ENCODE peak calls at places on chromosomes 12 and 14, in seven cellular contexts. I is spleen, T is HL-60, Z is omental fat pad, D is WTC11, L is BJ, M is A549. F is an unnamed sample.

GRCh38 chr12:116406529-116406928 is 129.0 kb upstream of the MED13L start:
- DNase-seq in I (peak), D (peak), Z (peak), M (peak), T (peak), L (peak), F (peak)

GRCh38 chr14:58808828-58809227 is 171.1 kb downstream of the DACT1 start:
- DNase-seq in Z (no peak), T (no peak), L (no peak), M (no peak), I (no peak), D (no peak), F (peak)

GRCh38 chr12:86264451-86265328 is 8.5 kb upstream of the MGAT4C start:
- DNase-seq in Z (no peak), M (no peak), D (peak), T (no peak), I (peak), L (no peak), F (no peak)

GRCh38 chr14:67806228-67806627 is 10.2 kb downstream of the ZFYVE26 start:
- DNase-seq in M (no peak), Z (no peak), D (no peak), I (no peak), T (no peak), L (peak), F (no peak)

GRCh38 chr14:85444685-85445084 is 85.3 kb upstream of the FLRT2 start:
- DNase-seq in M (no peak), L (no peak), D (no peak), I (no peak), T (peak), Z (no peak), F (no peak)

GRCh38 chr12:105253882-105254513 is 18.0 kb upstream of the APPL2 start:
- DNase-seq in I (no peak), M (peak), D (no peak), T (no peak), L (peak), Z (no peak), F (no peak)

GRCh38 chr14:71734076-71734475 is 198.2 kb upstream of the RGS6 start:
- DNase-seq in L (no peak), M (no peak), I (no peak), T (no peak), D (no peak), Z (no peak), F (no peak)

GRCh38 chr14:54653764-54654469 is 87.0 kb downstream of the SAMD4A start:
- DNase-seq in D (no peak), I (peak), T (no peak), M (peak), L (no peak), Z (no peak), F (no peak)

GRCh38 chr14:58633831-58634230 is 3.9 kb upstream of the DACT1 start:
- DNase-seq in T (no peak), L (no peak), Z (no peak), I (no peak), M (no peak), D (no peak), F (no peak)

GRCh38 chr12:47835017-47835830 is 15.5 kb upstream of the HDAC7 start:
- DNase-seq in D (no peak), T (no peak), I (peak), Z (no peak), L (no peak), M (no peak), F (no peak)

GRCh38 chr12:78018146-78018910 is 187.6 kb downstream of the NAV3 start:
- DNase-seq in Z (no peak), M (no peak), T (no peak), D (no peak), L (no peak), I (no peak), F (no peak)

GRCh38 chr12:68745376-68745903 is 536 bp upstream of the SLC35E3 start:
- DNase-seq in D (no peak), L (no peak), M (peak), I (no peak), Z (no peak), T (peak), F (no peak)

GRCh38 chr14:77148510-77149231 is 7.1 kb upstream of the ZDHHC22 start:
- DNase-seq in Z (no peak), T (no peak), M (no peak), I (peak), D (no peak), L (no peak), F (no peak)

GRCh38 chr12:88750867-88751543 is 170.7 kb upstream of the KITLG start:
- DNase-seq in I (no peak), T (no peak), M (no peak), Z (no peak), L (no peak), D (no peak), F (no peak)

GRCh38 chr14:97290977-97291376 is 493.8 kb downstream of the VRK1 start:
- DNase-seq in L (no peak), Z (no peak), T (no peak), D (no peak), M (no peak), I (no peak), F (no peak)

GRCh38 chr14:89221109-89221508 is 195.9 kb downstream of the FOXN3 start:
- DNase-seq in I (no peak), L (no peak), D (no peak), T (no peak), M (no peak), Z (no peak), F (peak)

GRCh38 chr14:21016791-21017190 is 8.1 kb downstream of the NDRG2 start:
- DNase-seq in I (no peak), L (no peak), M (no peak), T (no peak), Z (no peak), D (no peak), F (no peak)

GRCh38 chr14:50773632-50774541 is 57.1 kb downstream of the NIN start:
- DNase-seq in D (peak), M (peak), Z (no peak), L (no peak), T (peak), I (no peak), F (no peak)

GRCh38 chr14:77184396-77185092 is 2.9 kb downstream of the TMEM63C start:
- DNase-seq in D (no peak), Z (no peak), I (no peak), L (no peak), M (no peak), T (no peak), F (no peak)

GRCh38 chr14:101501858-101502615 is 59.3 kb upstream of the DIO3 start:
- DNase-seq in L (no peak), I (peak), Z (no peak), T (no peak), M (no peak), D (no peak), F (no peak)

GRCh38 chr12:29858270-29858786 is 74.6 kb upstream of the TMTC1 start:
- DNase-seq in T (no peak), M (no peak), L (no peak), Z (no peak), D (no peak), I (no peak), F (no peak)

GRCh38 chr12:62724947-62725447 is 210.0 kb downstream of the PPM1H start:
- DNase-seq in Z (no peak), L (peak), M (peak), I (no peak), D (peak), T (peak), F (peak)

GRCh38 chr12:51974646-51975045 is 23.1 kb downstream of the ACVR1B start:
- DNase-seq in L (no peak), M (no peak), Z (no peak), T (no peak), D (no peak), I (no peak), F (no peak)

GRCh38 chr14:66443158-66443695 is 42.9 kb upstream of the CCDC196 start:
- DNase-seq in T (no peak), I (no peak), L (no peak), M (no peak), Z (no peak), D (no peak), F (no peak)

GRCh38 chr12:71152838-71153237 is 5.0 kb downstream of the TSPAN8 start:
- DNase-seq in Z (no peak), M (no peak), D (no peak), I (no peak), T (no peak), L (no peak), F (no peak)

GRCh38 chr14:33376510-33376909 is 437.8 kb downstream of the NPAS3 start:
- DNase-seq in T (no peak), Z (no peak), D (no peak), M (no peak), L (no peak), I (no peak), F (no peak)

GRCh38 chr14:39265741-39266588 is 32.2 kb downstream of the MIA2 start:
- DNase-seq in I (no peak), M (no peak), D (no peak), Z (no peak), T (peak), L (no peak), F (no peak)

GRCh38 chr12:94271351-94271750 is 123.0 kb downstream of the PLXNC1 start:
- DNase-seq in L (no peak), M (no peak), Z (no peak), T (no peak), D (no peak), I (no peak), F (no peak)

GRCh38 chr12:57213068-57213715 is 3.4 kb upstream of the NXPH4 start:
- DNase-seq in I (peak), M (peak), Z (peak), L (peak), D (peak), T (peak), F (peak)

GRCh38 chr12:32755051-32755653 is 545 bp downstream of the YARS2 start:
- DNase-seq in D (peak), I (peak), L (peak), M (peak), T (peak), Z (peak), F (no peak)

GRCh38 chr14:51604078-51604477 is 47.6 kb upstream of the FRMD6 start:
- DNase-seq in Z (no peak), L (peak), I (no peak), D (no peak), T (no peak), M (no peak), F (peak)

GRCh38 chr12:10385181-10385613 is 4.6 kb downstream of the KLRK1 start:
- DNase-seq in T (no peak), Z (no peak), D (no peak), L (peak), M (no peak), I (no peak), F (no peak)

GRCh38 chr12:65632131-65632855 is 192.0 kb upstream of the HMGA2 start:
- DNase-seq in M (no peak), T (no peak), D (no peak), Z (no peak), L (no peak), I (no peak), F (no peak)

GRCh38 chr14:79551591-79551990 is 659.7 kb downstream of the DIO2 start:
- DNase-seq in D (no peak), M (no peak), L (no peak), I (no peak), Z (no peak), T (no peak), F (no peak)

GRCh38 chr12:92088802-92089201 is 56.8 kb downstream of the BTG1 start:
- DNase-seq in D (no peak), Z (no peak), T (peak), L (no peak), I (no peak), M (no peak), F (no peak)

GRCh38 chr12:60437297-60437696 is 841.5 kb downstream of the SLC16A7 start:
- DNase-seq in Z (no peak), L (no peak), I (no peak), D (no peak), T (no peak), M (no peak), F (no peak)

GRCh38 chr14:68473050-68473449 is 319.8 kb downstream of the ZFP36L1 start:
- DNase-seq in D (no peak), T (no peak), L (no peak), M (no peak), Z (no peak), I (no peak), F (no peak)

GRCh38 chr14:104387385-104388010 is 192.1 kb upstream of the C14orf180 start:
- DNase-seq in I (peak), M (no peak), D (peak), Z (no peak), T (no peak), L (no peak), F (no peak)

GRCh38 chr12:2877047-2877958 is at the start of the genes FOXM1 and RHNO1:
- DNase-seq in I (peak), L (no peak), M (peak), Z (peak), D (peak), T (peak), F (peak)
- TF ChIP-seq CTCF in I (no peak), L (peak), M (no peak), Z (no peak), D (no peak), T (no peak), F (no peak)

GRCh38 chr14:65255583-65256443 is 153.5 kb upstream of the MAX start:
- DNase-seq in M (no peak), I (no peak), L (no peak), T (no peak), Z (no peak), D (peak), F (no peak)
- TF ChIP-seq CTCF in M (no peak), I (no peak), L (no peak), T (no peak), Z (no peak), D (no peak), F (no peak)

DNA sequence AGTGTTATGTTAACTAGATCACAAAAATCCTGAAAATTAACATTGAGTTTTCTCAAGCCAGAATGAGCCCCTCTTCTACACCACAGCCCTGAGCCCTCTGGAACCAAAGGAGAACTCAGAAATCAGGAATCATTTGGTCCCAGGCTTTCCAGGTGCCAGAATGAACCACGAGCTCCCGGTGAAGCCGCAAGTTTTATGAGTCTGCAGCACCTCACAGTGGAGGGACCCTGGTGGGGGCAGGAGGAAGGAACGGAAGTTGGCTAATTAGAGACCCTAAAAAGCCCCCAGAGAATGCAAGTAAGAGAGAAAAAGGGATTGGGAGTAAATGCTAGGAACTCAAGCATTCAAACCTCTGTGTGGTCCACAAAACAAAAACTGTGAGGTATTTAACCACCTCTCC is 52.9 kb upstream of the BCL2L14 start:
- DNase-seq in I (no peak), L (no peak), M (no peak), D (peak), Z (no peak), T (no peak), F (no peak)
- TF ChIP-seq CTCF in I (no peak), L (no peak), M (peak), D (no peak), Z (no peak), T (no peak), F (no peak)

GRCh38 chr14:35138585-35138984 is 16.2 kb downstream of the PRORP start:
- DNase-seq in I (no peak), L (no peak), D (no peak), T (no peak), Z (no peak), M (no peak), F (no peak)

GRCh38 chr14:35134329-35135123 is 12.2 kb downstream of the PRORP start:
- DNase-seq in M (no peak), L (no peak), D (no peak), T (no peak), I (no peak), Z (no peak), F (no peak)

GRCh38 chr14:35133542-35134328 is 11.4 kb downstream of the PRORP start:
- DNase-seq in T (no peak), M (no peak), D (no peak), L (no peak), Z (no peak), I (no peak), F (no peak)
- TF ChIP-seq CTCF in T (no peak), M (no peak), D (no peak), L (no peak), Z (no peak), I (no peak), F (no peak)

GRCh38 chr12:125988545-125988944 is 923.3 kb downstream of the AACS start:
- DNase-seq in D (no peak), T (no peak), I (no peak), L (no peak), Z (no peak), M (no peak), F (no peak)

GRCh38 chr12:125983784-125984510 is 918.7 kb downstream of the AACS start:
- DNase-seq in L (no peak), M (no peak), Z (no peak), T (no peak), I (no peak), D (no peak), F (no peak)

GRCh38 chr12:125981610-125982253 is 916.5 kb downstream of the AACS start:
- DNase-seq in D (no peak), Z (no peak), L (no peak), T (no peak), M (no peak), I (no peak), F (no peak)

GRCh38 chr12:125983094-125983783 is 918.0 kb downstream of the AACS start:
- DNase-seq in D (no peak), Z (peak), L (no peak), M (peak), I (peak), T (no peak), F (no peak)
- TF ChIP-seq CTCF in D (no peak), Z (no peak), L (no peak), M (no peak), I (no peak), T (no peak), F (no peak)

DNA sequence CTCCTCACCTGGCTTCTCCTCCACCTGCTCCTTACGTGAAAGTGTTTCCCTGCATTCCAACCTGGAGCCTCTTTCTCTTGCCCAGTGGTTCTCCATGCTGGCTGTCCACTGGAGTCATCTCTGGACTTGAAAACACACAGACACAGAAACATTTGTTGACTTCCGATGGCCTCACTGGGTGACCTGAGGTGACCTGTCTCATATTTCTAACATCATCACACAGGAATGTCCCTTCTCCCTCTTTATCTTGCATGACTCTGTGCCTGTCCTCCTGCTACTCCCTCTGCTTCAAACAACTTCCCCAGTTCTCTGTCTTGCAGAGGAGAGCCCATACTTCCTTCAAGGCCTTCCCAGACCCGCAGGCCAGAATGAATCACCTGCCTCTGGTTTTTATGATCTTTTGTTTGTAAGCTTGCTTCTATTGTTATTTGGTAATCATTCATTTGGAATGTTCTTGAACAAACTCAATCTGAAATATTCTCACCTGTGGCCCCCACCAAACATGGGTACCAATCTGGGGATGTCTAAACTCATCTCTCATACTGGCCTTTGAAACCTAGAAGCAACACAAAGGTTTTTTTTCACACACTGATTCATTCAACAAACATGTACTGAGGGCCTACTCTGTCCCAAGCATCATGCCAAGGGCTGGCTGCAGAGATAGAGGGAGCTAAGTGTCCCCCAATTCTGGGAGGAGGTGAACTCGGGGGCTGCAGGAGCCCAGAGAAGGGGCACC is 9.7 kb upstream of the RIN3 start:
- DNase-seq in I (no peak), D (no peak), L (peak), T (no peak), Z (peak), M (peak), F (no peak)
- TF ChIP-seq CTCF in I (no peak), D (no peak), L (peak), T (no peak), Z (no peak), M (peak), F (no peak)

GRCh38 chr12:102438823-102439205 is 41.5 kb downstream of the IGF1 start:
- DNase-seq in L (no peak), Z (no peak), M (no peak), T (no peak), D (no peak), I (no peak), F (no peak)
- TF ChIP-seq CTCF in L (no peak), Z (no peak), M (no peak), T (no peak), D (no peak), I (no peak), F (no peak)

GRCh38 chr14:99748529-99748928 is 44.7 kb upstream of the EML1 start:
- DNase-seq in T (no peak), Z (no peak), I (no peak), D (no peak), M (no peak), L (no peak), F (no peak)

GRCh38 chr14:99750746-99751450 is 42.3 kb upstream of the EML1 start:
- DNase-seq in I (no peak), D (no peak), M (no peak), L (no peak), T (no peak), Z (no peak), F (no peak)

GRCh38 chr14:99749142-99749541 is 44.1 kb upstream of the EML1 start:
- DNase-seq in L (no peak), I (no peak), D (no peak), M (no peak), T (no peak), Z (no peak), F (no peak)

GRCh38 chr14:99751539-99752485 is 41.4 kb upstream of the EML1 start:
- DNase-seq in Z (no peak), I (no peak), T (no peak), D (no peak), L (peak), M (no peak), F (no peak)

DNA sequence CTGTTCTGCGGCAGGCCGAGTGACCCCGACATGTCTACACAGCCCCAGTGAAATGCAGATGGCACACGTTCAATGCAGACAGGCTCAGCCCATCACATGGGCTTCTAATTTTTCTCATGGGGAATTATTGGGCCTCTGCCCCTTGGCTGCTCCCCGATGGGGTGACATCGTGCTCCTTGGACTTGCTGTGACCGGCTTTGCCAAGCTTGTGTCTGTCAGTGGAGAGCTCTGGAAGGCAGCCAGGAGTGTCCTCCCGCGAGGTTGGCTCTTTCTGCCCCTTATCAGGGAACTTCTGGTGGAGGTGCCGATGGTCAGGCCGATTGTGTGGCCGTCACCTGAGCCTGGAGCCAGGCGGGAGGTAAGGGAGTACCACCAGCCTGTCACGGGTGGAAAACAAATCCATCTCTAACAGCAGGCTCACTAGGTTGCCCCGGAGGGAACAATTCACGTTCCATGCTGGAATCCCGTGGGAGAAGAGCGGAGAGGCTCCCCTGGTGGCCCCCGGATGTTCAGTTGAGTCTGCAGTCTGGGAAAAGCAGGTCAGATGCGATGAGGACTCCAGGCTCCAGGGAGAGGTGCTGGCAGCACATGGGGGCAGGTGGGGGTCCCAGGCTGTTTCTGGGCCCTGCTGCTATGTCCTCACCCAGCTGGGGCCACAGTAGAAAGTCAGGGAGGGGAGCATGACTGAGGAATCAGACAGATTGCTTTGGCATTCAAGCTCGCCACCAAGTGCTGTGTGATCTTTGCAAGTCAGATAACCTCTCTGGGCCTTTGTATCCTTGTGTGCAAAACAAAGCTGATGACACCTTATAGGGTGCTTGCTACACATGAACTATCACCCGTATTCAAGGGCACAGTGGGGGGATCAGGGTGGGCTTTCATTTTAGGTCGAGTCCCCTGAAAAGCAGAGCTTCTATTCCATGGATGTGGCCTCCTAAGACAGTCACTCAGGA is 43.2 kb upstream of the EML1 start:
- DNase-seq in I (no peak), L (no peak), T (no peak), M (no peak), Z (no peak), D (no peak), F (no peak)
- TF ChIP-seq CTCF in I (no peak), L (no peak), T (no peak), M (no peak), Z (no peak), D (no peak), F (no peak)

GRCh38 chr12:4353785-4354208 is 25.7 kb downstream of the FGF23 start:
- DNase-seq in L (no peak), Z (no peak), M (no peak), T (no peak), I (no peak), D (peak), F (no peak)
- TF ChIP-seq CTCF in L (peak), Z (no peak), M (peak), T (peak), I (peak), D (peak), F (peak)

F was measured in AG09319.